ENCODE peak calls at places on chromosomes 5 and 9, in six cellular contexts. One of them, this sample, is unnamed.

GRCh38 chr5:113343343-113343742 is 91.4 kb downstream of the TSSK1B start:
- DNase-seq in stimulated activated naive CD4-positive, alpha-beta T cell treated with Interleukin-2 at 50 U/mL for 16 hours: no peak
- DNase-seq in glutamatergic neuron: no peak
- DNase-seq in endothelial cell: no peak
- DNase-seq in activated CD8-positive, alpha-beta memory T cell treated with anti-CD3 and anti-CD28 coated beads for 24 hours: no peak
- DNase-seq in stimulated activated CD4-positive, alpha-beta T cell treated with anti-CD3 and anti-CD28 coated beads, Interleukin-15, amount 100 ng/mL, for 24 hours: no peak
- DNase-seq in this sample: peak; percentile 28

GRCh38 chr9:130518943-130519772 is 60.2 kb upstream of the FUBP3 start:
- DNase-seq in stimulated activated naive CD4-positive, alpha-beta T cell treated with Interleukin-2 at 50 U/mL for 16 hours: no peak
- DNase-seq in activated CD8-positive, alpha-beta memory T cell treated with anti-CD3 and anti-CD28 coated beads for 24 hours: no peak
- DNase-seq in endothelial cell: no peak
- DNase-seq in glutamatergic neuron: no peak
- DNase-seq in stimulated activated CD4-positive, alpha-beta T cell treated with anti-CD3 and anti-CD28 coated beads, Interleukin-15, amount 100 ng/mL, for 24 hours: no peak
- DNase-seq in this sample: no peak

GRCh38 chr5:168104811-168105481 is 186.5 kb upstream of the WWC1 start:
- DNase-seq in endothelial cell: peak; percentile 11
- DNase-seq in stimulated activated CD4-positive, alpha-beta T cell treated with anti-CD3 and anti-CD28 coated beads, Interleukin-15, amount 100 ng/mL, for 24 hours: no peak
- DNase-seq in activated CD8-positive, alpha-beta memory T cell treated with anti-CD3 and anti-CD28 coated beads for 24 hours: no peak
- DNase-seq in glutamatergic neuron: no peak
- DNase-seq in stimulated activated naive CD4-positive, alpha-beta T cell treated with Interleukin-2 at 50 U/mL for 16 hours: no peak
- DNase-seq in this sample: no peak

GRCh38 chr9:114611516-114612271 is 603 bp downstream of the TMEM268 start:
- DNase-seq in activated CD8-positive, alpha-beta memory T cell treated with anti-CD3 and anti-CD28 coated beads for 24 hours: peak; percentile 85
- DNase-seq in stimulated activated CD4-positive, alpha-beta T cell treated with anti-CD3 and anti-CD28 coated beads, Interleukin-15, amount 100 ng/mL, for 24 hours: peak; percentile 63
- DNase-seq in glutamatergic neuron: peak; percentile 53
- DNase-seq in stimulated activated naive CD4-positive, alpha-beta T cell treated with Interleukin-2 at 50 U/mL for 16 hours: peak; percentile 54
- DNase-seq in endothelial cell: peak; percentile 26
- DNase-seq in this sample: peak; percentile 77

GRCh38 chr5:53423724-53424123 is 56.7 kb upstream of the FST start:
- DNase-seq in endothelial cell: no peak
- DNase-seq in activated CD8-positive, alpha-beta memory T cell treated with anti-CD3 and anti-CD28 coated beads for 24 hours: no peak
- DNase-seq in glutamatergic neuron: no peak
- DNase-seq in stimulated activated CD4-positive, alpha-beta T cell treated with anti-CD3 and anti-CD28 coated beads, Interleukin-15, amount 100 ng/mL, for 24 hours: no peak
- DNase-seq in stimulated activated naive CD4-positive, alpha-beta T cell treated with Interleukin-2 at 50 U/mL for 16 hours: no peak
- DNase-seq in this sample: no peak

GRCh38 chr5:58018016-58018415 is 441.9 kb downstream of the PLK2 start:
- DNase-seq in stimulated activated CD4-positive, alpha-beta T cell treated with anti-CD3 and anti-CD28 coated beads, Interleukin-15, amount 100 ng/mL, for 24 hours: no peak
- DNase-seq in stimulated activated naive CD4-positive, alpha-beta T cell treated with Interleukin-2 at 50 U/mL for 16 hours: no peak
- DNase-seq in endothelial cell: no peak
- DNase-seq in glutamatergic neuron: no peak
- DNase-seq in activated CD8-positive, alpha-beta memory T cell treated with anti-CD3 and anti-CD28 coated beads for 24 hours: no peak
- DNase-seq in this sample: no peak

GRCh38 chr5:6623228-6623627 is 9.6 kb downstream of the NSUN2 start:
- DNase-seq in endothelial cell: no peak
- DNase-seq in stimulated activated naive CD4-positive, alpha-beta T cell treated with Interleukin-2 at 50 U/mL for 16 hours: no peak
- DNase-seq in activated CD8-positive, alpha-beta memory T cell treated with anti-CD3 and anti-CD28 coated beads for 24 hours: no peak
- DNase-seq in glutamatergic neuron: no peak
- DNase-seq in stimulated activated CD4-positive, alpha-beta T cell treated with anti-CD3 and anti-CD28 coated beads, Interleukin-15, amount 100 ng/mL, for 24 hours: no peak
- DNase-seq in this sample: no peak

GRCh38 chr9:38160613-38161215 is 91.7 kb upstream of the SHB start:
- DNase-seq in stimulated activated naive CD4-positive, alpha-beta T cell treated with Interleukin-2 at 50 U/mL for 16 hours: peak; percentile 41
- DNase-seq in endothelial cell: peak; percentile 78
- DNase-seq in stimulated activated CD4-positive, alpha-beta T cell treated with anti-CD3 and anti-CD28 coated beads, Interleukin-15, amount 100 ng/mL, for 24 hours: peak; percentile 82
- DNase-seq in activated CD8-positive, alpha-beta memory T cell treated with anti-CD3 and anti-CD28 coated beads for 24 hours: peak; percentile 80
- DNase-seq in glutamatergic neuron: peak; percentile 76
- DNase-seq in this sample: peak; percentile 72

GRCh38 chr9:114538241-114538640 is 33.0 kb upstream of the WHRN start:
- DNase-seq in endothelial cell: no peak
- DNase-seq in activated CD8-positive, alpha-beta memory T cell treated with anti-CD3 and anti-CD28 coated beads for 24 hours: no peak
- DNase-seq in glutamatergic neuron: no peak
- DNase-seq in stimulated activated CD4-positive, alpha-beta T cell treated with anti-CD3 and anti-CD28 coated beads, Interleukin-15, amount 100 ng/mL, for 24 hours: peak; percentile 16
- DNase-seq in stimulated activated naive CD4-positive, alpha-beta T cell treated with Interleukin-2 at 50 U/mL for 16 hours: no peak
- DNase-seq in this sample: peak; percentile 25